ENCODE peak calls at places on chromosomes 5 and 9, in six cellular contexts. Z, P, G, A, L and N are unnamed samples.

GRCh38 chr9:116280529-116280928 is 126.9 kb downstream of the PAPPA start:
- DNase-seq in G (no peak), Z (no peak), P (no peak), A (no peak), L (no peak), N (no peak)

GRCh38 chr5:181239062-181239663 is 4.5 kb downstream of the RACK1 start:
- DNase-seq in G (no peak), A (peak; percentile 57), L (no peak), Z (no peak), P (no peak), N (no peak)

GRCh38 chr9:87547665-87548064 is 50.0 kb downstream of the DAPK1 start:
- DNase-seq in Z (no peak), A (no peak), G (no peak), L (no peak), P (no peak), N (no peak)

GRCh38 chr5:3335301-3335700 is 260.3 kb upstream of the IRX1 start:
- DNase-seq in P (no peak), G (no peak), Z (no peak), L (no peak), A (peak; percentile 36), N (no peak)

GRCh38 chr9:110069326-110070248 is 138.4 kb downstream of the C9orf152 start:
- DNase-seq in L (no peak), A (peak; percentile 78), P (no peak), Z (peak; percentile 66), G (peak; percentile 54), N (peak; percentile 69)

GRCh38 chr9:7209051-7209450 is 451.3 kb downstream of the KDM4C start:
- DNase-seq in A (no peak), L (no peak), Z (no peak), G (no peak), P (no peak), N (no peak)

GRCh38 chr9:38393128-38393809 is 767 bp downstream of the ALDH1B1 start:
- DNase-seq in P (peak; percentile 61), Z (no peak), L (no peak), G (no peak), A (no peak), N (no peak)

GRCh38 chr9:38042626-38043359 is 26.2 kb downstream of the SHB start:
- DNase-seq in Z (no peak), L (no peak), G (no peak), A (no peak), P (no peak), N (no peak)

GRCh38 chr9:120659617-120660169 is 54.6 kb downstream of the MEGF9 start:
- DNase-seq in A (no peak), P (no peak), Z (no peak), L (no peak), G (no peak), N (no peak)

GRCh38 chr5:72443883-72444282 is 63.3 kb downstream of the ZNF366 start:
- DNase-seq in L (no peak), A (no peak), Z (no peak), P (no peak), G (no peak), N (no peak)

GRCh38 chr9:131543141-131543540 is 2.2 kb upstream of the PRRT1B start:
- DNase-seq in G (no peak), A (no peak), L (no peak), P (no peak), Z (no peak), N (no peak)

GRCh38 chr9:129327552-129328283 is 149.7 kb upstream of the IER5L start:
- DNase-seq in P (no peak), Z (no peak), G (no peak), A (peak; percentile 55), L (no peak), N (no peak)

GRCh38 chr5:98309785-98310566 is 463.5 kb upstream of the RGMB start:
- DNase-seq in G (no peak), A (no peak), Z (no peak), P (no peak), L (no peak), N (no peak)

GRCh38 chr5:72246239-72246580 is 73.8 kb downstream of the MRPS27 start:
- DNase-seq in A (no peak), Z (no peak), L (no peak), G (no peak), P (no peak), N (no peak)

GRCh38 chr9:130463141-130463540 is 18.4 kb downstream of the ASS1 start:
- DNase-seq in L (no peak), Z (no peak), A (no peak), G (no peak), P (no peak), N (no peak)

GRCh38 chr9:137243626-137244485 is 2.8 kb downstream of the TUBB4B start:
- DNase-seq in L (no peak), Z (no peak), P (no peak), G (no peak), A (no peak), N (no peak)

GRCh38 chr5:38458174-38458573 is 98.3 kb downstream of the LIFR start:
- DNase-seq in Z (no peak), L (no peak), G (no peak), A (no peak), P (no peak), N (no peak)

GRCh38 chr5:27708579-27708978 is 670.2 kb upstream of the CDH9 start:
- DNase-seq in G (no peak), L (no peak), Z (no peak), P (no peak), A (no peak), N (no peak)

GRCh38 chr9:68560131-68560844 is 19.6 kb upstream of the TMEM252 start:
- DNase-seq in Z (peak; percentile 71), A (peak; percentile 83), G (peak; percentile 39), P (peak; percentile 87), L (peak; percentile 68), N (peak; percentile 76)

GRCh38 chr5:76329346-76329745 is 73.7 kb upstream of the IQGAP2 start:
- DNase-seq in P (no peak), L (no peak), A (no peak), Z (no peak), G (no peak), N (no peak)

GRCh38 chr5:76331139-76331538 is 71.9 kb upstream of the IQGAP2 start:
- DNase-seq in G (no peak), L (no peak), P (no peak), Z (no peak), A (no peak), N (no peak)

GRCh38 chr5:76325326-76325725 is 77.8 kb upstream of the IQGAP2 start:
- DNase-seq in A (no peak), P (no peak), Z (no peak), L (no peak), G (no peak), N (no peak)

GRCh38 chr5:76325876-76326491 is 77.1 kb upstream of the IQGAP2 start:
- DNase-seq in P (no peak), A (no peak), L (peak; percentile 43), Z (no peak), G (no peak), N (no peak)

DNA sequence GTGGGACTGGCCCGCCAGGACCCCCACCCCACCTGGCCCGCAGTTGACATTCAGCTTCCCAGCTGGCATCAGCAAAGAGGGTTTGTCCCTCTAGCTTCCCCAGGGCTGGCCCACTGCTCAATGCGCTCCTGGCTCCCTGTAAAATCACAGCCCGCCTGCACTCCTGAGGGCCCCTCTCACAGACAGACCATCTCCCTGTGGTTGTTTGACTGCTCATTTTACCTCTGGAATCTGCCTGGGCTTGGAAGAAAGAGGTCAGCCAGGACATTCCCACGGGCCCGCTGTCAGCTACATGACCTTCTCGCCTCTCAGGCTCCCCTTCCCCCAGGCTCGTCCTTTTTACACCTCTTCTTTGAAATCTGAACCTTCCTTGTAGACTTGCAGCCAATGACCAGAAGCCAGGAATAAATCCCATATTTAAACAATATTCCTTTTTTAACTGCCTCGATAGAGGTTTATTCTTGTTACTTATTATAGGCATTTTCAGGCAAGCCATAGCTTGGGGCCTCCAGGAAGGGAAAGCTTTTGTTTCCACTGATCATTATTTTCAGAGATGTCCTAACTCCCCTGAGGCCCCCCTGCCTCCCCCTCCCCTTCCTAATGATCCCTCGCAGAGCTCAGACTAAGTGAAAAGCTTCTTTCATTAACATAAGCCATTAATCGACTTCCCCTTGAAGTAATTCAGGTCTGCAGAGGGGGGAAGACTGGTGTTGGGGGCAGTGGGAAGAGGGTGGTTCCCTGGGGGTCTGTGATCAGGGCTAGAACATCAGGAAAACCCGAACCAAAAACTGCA is 76.3 kb upstream of the IQGAP2 start:
- DNase-seq in A (no peak), Z (no peak), P (peak; percentile 76), G (no peak), L (no peak), N (no peak)
- H3K4me1 ChIP-seq in A (no peaks in the 10 kb centered on the region), Z (peaks cover 19% of the 10 kb centered on the region), P (peaks cover 38% of the 10 kb centered on the region), G (peaks cover 3% of the 10 kb centered on the region), L (peaks cover 16% of the 10 kb centered on the region), N (peaks cover 12% of the 10 kb centered on the region)

DNA sequence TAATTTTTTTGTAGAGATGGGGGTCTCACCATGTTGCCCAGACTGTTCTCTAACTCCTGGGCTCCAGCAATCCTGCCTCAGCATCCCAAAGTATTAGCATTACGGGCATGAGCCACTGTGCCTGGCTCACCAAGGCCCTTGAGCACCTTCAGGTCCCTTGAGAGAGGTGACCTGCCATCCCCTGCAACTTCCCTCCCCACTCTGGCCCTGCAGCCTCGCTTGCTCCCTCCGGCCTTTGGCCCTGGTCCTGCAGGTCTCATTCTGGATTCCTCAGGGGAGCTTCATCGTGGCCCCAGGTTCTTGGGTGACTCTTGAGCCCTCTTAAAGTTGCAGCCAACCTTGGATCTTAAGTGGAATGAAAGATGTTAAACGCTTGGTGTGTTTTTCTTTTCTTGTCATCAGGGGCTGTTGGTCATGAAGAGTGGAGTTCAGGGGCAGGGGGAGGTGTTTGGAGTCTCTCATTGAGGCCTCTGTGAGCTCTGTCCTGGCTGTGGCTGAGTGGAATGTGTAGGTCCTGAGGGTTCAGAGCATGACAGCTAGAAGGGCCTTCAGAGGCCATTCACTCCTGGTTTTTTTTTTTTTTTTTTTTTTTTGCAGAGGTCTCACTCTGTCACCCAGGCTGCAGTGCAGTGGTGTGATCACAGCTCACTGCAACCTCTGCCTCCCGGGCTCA is 33.0 kb downstream of the PPARGC1B start:
- DNase-seq in L (peak; percentile 17), G (no peak), A (no peak), Z (no peak), P (peak; percentile 37), N (peak; percentile 56)
- TF ChIP-seq CTCF in L (no peak), G (no peak), A (no peak), Z (no peak), P (no peak), N (no peak)

DNA sequence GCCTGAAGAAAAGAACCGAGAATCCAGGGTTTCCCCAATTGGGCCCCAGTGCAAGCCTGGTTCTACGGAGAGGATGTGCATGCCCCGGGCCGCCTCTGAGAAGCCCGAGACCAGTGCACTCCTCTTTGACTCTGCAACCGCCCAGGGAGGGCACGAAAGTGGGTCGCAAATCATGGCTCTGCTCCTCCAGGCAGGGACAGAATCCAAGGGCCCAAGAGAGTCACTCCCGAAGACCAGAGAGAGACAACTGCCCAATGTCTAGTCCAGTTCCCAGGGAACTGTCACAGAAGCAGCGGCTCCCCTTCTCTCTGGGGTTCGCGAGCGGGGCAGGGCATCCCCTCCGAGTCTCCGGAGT is 107.8 kb downstream of the PSD2 start:
- DNase-seq in A (peak; percentile 53), G (no peak), L (no peak), Z (no peak), P (peak; percentile 56), N (peak; percentile 37)
- H3K4me3 ChIP-seq in A (no peak overlapping the region), G (peak overlapping the region; percentile 82), L (no peak overlapping the region), Z (peak overlapping the region; percentile 48), P (peak overlapping the region; percentile 45), N (peak overlapping the region; percentile 46)

DNA sequence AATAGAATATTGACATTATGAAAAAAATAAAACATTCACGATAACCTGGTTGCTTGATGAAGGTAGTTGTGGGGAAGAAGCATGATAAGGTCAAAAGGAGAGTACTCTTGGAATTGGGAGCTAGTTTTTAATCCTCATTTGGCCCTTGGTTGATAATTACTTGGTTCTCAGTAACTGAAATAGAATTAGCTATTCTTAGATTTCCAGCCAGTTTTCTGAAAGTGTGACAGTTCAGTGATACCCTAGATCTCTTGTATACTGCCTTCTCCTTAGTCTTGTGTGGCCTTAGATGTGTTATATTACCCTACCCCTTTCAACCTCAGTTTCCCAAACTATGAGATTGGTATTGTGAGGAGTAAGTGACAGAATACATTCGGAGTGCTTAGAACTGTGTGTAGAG is 17.4 kb downstream of the MARCHF6 start:
- DNase-seq in P (no peak), G (no peak), A (no peak), L (no peak), Z (no peak), N (no peak)
- H3K4me1 ChIP-seq in P (peaks cover 76% of the 10 kb centered on the region), G (peaks cover 78% of the 10 kb centered on the region), A (peaks cover 62% of the 10 kb centered on the region), L (peaks cover 29% of the 10 kb centered on the region), Z (peaks cover 50% of the 10 kb centered on the region), N (peaks cover 22% of the 10 kb centered on the region)